ENCODE peak calls at places on chromosomes 7 and 10, in five cellular contexts. S is GM23248, O is PC-3, Q is neuronal stem cell, L is mammary epithelial cell. E is an unnamed sample.

GRCh38 chr10:3186365-3186764 is 13.8 kb upstream of the PITRM1 start:
- DNase-seq in S (no peak), O (no peak), Q (no peak), L (no peak), E (no peak)

GRCh38 chr10:93465806-93466675 is 16.1 kb downstream of the MYOF start:
- DNase-seq in S (peak), O (peak), Q (no peak), L (peak), E (peak)

GRCh38 chr7:17781491-17782215 is 158.6 kb downstream of the SNX13 start:
- DNase-seq in S (peak), O (peak), Q (no peak), L (peak), E (peak)

GRCh38 chr7:28939844-28940243 is 18.3 kb downstream of the TRIL start:
- DNase-seq in S (no peak), O (no peak), Q (no peak), L (no peak), E (no peak)

GRCh38 chr7:36606442-36607205 is 117.7 kb downstream of the AOAH start:
- DNase-seq in S (no peak), O (no peak), Q (no peak), L (no peak), E (no peak)

GRCh38 chr7:519429-519973 is at the start of gene PDGFA:
- DNase-seq in S (peak), O (peak), Q (no peak), L (peak), E (peak)

GRCh38 chr10:22325272-22325947 is 4.5 kb downstream of the BMI1 start:
- DNase-seq in S (peak), O (peak), Q (peak), L (peak), E (peak)

GRCh38 chr7:46201966-46202365 is 280.9 kb upstream of the IGFBP3 start:
- DNase-seq in S (peak), O (no peak), Q (no peak), L (no peak), E (no peak)

GRCh38 chr10:126847666-126848065 is 57.6 kb upstream of the DOCK1 start:
- DNase-seq in S (no peak), O (no peak), Q (no peak), L (no peak), E (no peak)

GRCh38 chr7:27661776-27662489 is 750 bp downstream of the HIBADH start:
- DNase-seq in S (peak), O (no peak), Q (no peak), L (peak), E (peak)

GRCh38 chr10:3946234-3947229 is 161.5 kb upstream of the KLF6 start:
- DNase-seq in S (no peak), O (peak), Q (no peak), L (no peak), E (no peak)

GRCh38 chr7:127618775-127619174 is 833 bp upstream of the PAX4 start:
- DNase-seq in S (no peak), O (no peak), Q (no peak), L (no peak), E (no peak)

GRCh38 chr7:156836443-156836842 is 56.5 kb downstream of the LMBR1 start:
- DNase-seq in S (peak), O (no peak), Q (no peak), L (peak), E (no peak)

GRCh38 chr7:43113622-43114450 is 1.4 kb downstream of the HECW1 start:
- DNase-seq in S (peak), O (no peak), Q (no peak), L (no peak), E (no peak)

GRCh38 chr10:14558025-14558424 is 216.7 kb downstream of the FAM107B start:
- DNase-seq in S (no peak), O (no peak), Q (no peak), L (no peak), E (no peak)

GRCh38 chr7:28580626-28581025 is 168.3 kb downstream of the CREB5 start:
- DNase-seq in S (no peak), O (no peak), Q (no peak), L (peak), E (no peak)

GRCh38 chr7:12458520-12459131 is 55.0 kb upstream of the VWDE start:
- DNase-seq in S (peak), O (peak), Q (peak), L (peak), E (peak)

GRCh38 chr10:6689036-6689435 is 109.0 kb upstream of the PRKCQ start:
- DNase-seq in S (no peak), O (peak), Q (no peak), L (no peak), E (no peak)

GRCh38 chr7:45088146-45088701 is 545 bp downstream of the NACAD start:
- DNase-seq in S (no peak), O (no peak), Q (no peak), L (no peak), E (no peak)

GRCh38 chr10:56318816-56319215 is 42.2 kb downstream of the ZWINT start:
- DNase-seq in S (no peak), O (peak), Q (no peak), L (no peak), E (no peak)

GRCh38 chr10:31618541-31619291 is 299.7 kb downstream of the ZEB1 start:
- DNase-seq in S (peak), O (no peak), Q (no peak), L (no peak), E (peak)

GRCh38 chr7:129950191-129950940 is 2.4 kb downstream of the UBE2H start:
- DNase-seq in S (peak), O (no peak), Q (peak), L (peak), E (peak)

GRCh38 chr7:70014472-70015232 is 416.4 kb downstream of the AUTS2 start:
- DNase-seq in S (no peak), O (no peak), Q (no peak), L (no peak), E (no peak)

GRCh38 chr10:25465582-25466372 is 291.0 kb downstream of the GPR158 start:
- DNase-seq in S (peak), O (no peak), Q (no peak), L (no peak), E (no peak)

GRCh38 chr7:54180796-54181195 is 361.4 kb upstream of the VSTM2A start:
- DNase-seq in S (no peak), O (no peak), Q (no peak), L (peak), E (no peak)

GRCh38 chr7:156180451-156181229 is 368.4 kb upstream of the SHH start:
- DNase-seq in S (no peak), O (no peak), Q (no peak), L (no peak), E (no peak)

GRCh38 chr10:61452229-61452651 is 941 bp downstream of the TMEM26 start:
- DNase-seq in S (no peak), O (no peak), Q (peak), L (no peak), E (peak)

GRCh38 chr7:157667261-157667660 is 330.5 kb downstream of the DNAJB6 start:
- DNase-seq in S (no peak), O (no peak), Q (no peak), L (no peak), E (no peak)

GRCh38 chr7:157211710-157212109 is 73.0 kb downstream of the UBE3C start:
- DNase-seq in S (peak), O (no peak), Q (no peak), L (peak), E (peak)

GRCh38 chr7:8035647-8036518 is 67.3 kb downstream of the GLCCI1 start:
- DNase-seq in S (peak), O (peak), Q (no peak), L (peak), E (peak)

GRCh38 chr10:99396471-99396870 is 34.0 kb downstream of the GOT1 start:
- DNase-seq in S (peak), O (peak), Q (no peak), L (no peak), E (peak)
- H3K4me2 ChIP-seq in S (peak), O (peak), Q (no peak), L (peak), E (no peak)

DNA sequence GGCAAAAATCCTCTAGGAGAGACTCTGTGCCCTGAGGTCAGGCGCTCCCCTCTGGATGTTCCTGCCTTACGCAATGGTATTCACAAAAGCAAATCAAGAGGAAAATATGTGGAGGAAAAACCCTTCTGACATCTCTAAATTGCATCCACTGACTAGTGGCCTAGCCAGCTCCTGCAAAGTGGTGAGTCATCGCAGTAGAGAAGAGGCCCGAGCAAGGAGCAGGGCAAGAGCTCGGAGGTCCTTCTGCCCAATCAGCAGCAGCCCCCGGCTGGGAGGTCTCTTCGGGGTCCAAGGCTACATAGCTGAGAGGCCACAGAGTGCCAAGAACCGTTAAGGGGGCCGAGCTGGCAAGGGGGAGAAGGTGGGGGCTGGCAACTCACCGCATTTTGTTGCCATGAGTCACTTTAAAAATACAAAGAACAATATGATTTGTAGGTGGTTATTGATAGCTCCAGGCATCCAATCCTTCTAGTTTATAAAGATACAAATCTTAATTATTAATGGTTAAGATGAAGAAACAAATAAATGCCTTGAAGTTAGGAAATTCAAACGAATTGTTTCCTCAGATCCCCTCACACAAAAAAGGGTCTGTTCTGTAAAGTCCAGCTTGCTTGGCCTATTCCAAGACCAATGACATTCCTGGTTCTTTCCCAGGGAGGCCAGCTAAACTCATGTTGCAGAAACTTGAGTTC is 161.6 kb downstream of the PKD1L1 start:
- DNase-seq in S (peak), O (peak), Q (peak), L (peak), E (peak)
- H3K9ac ChIP-seq in S (peak), O (peak), Q (no peak), L (peak), E (no peak)

DNA sequence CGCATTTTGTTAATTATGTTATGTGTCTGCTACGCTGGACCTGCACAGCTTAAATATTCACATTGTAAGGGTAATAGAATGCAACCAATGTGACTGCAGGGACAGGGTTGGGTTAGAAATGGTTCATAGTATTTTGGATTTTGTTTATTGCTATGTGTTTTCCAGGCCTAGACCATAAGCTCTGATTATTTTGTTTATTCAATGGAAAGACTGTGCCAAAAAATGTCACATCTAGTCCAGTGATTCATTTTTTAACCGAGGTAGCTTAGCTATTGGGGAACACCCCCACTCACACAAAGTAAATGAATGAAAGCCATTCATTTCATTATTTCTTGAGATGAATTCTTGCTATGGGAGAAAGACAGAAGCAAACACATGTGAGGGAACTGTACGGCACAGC is 516.5 kb upstream of the ANKRD30A start:
- DNase-seq in S (no peak), O (peak), Q (no peak), L (no peak), E (peak)
- H3K4me2 ChIP-seq in S (no peak), O (peak), Q (no peak), L (no peak), E (no peak)

GRCh38 chr7:138167869-138168296 is 91.6 kb downstream of the AKR1D1 start:
- DNase-seq in S (no peak), O (no peak), Q (no peak), L (no peak), E (no peak)

GRCh38 chr7:138166681-138167080 is 90.4 kb downstream of the AKR1D1 start:
- DNase-seq in S (no peak), O (no peak), Q (no peak), L (no peak), E (no peak)

GRCh38 chr7:138164804-138165203 is 88.5 kb downstream of the AKR1D1 start:
- DNase-seq in S (no peak), O (no peak), Q (no peak), L (peak), E (no peak)

GRCh38 chr7:138169441-138169851 is 93.2 kb downstream of the AKR1D1 start:
- DNase-seq in S (no peak), O (no peak), Q (peak), L (no peak), E (peak)

GRCh38 chr7:138167222-138167621 is 91.0 kb downstream of the AKR1D1 start:
- DNase-seq in S (no peak), O (no peak), Q (no peak), L (no peak), E (no peak)
- H3K9ac ChIP-seq in S (no peak), O (no peak), Q (no peak), L (no peak), E (no peak)

E was measured in fibroblast of lung.